ENCODE peak calls at places on chromosome 1, in four cellular contexts. V, K, Q and F are unnamed samples.

GRCh38 chr1:37033355-37034291 is 692 bp downstream of the GRIK3 start:
- DNase-seq in K (no peak), Q (no peak), V (no peak), F (no peak)

GRCh38 chr1:212459656-212460055 is 26.9 kb downstream of the NENF start:
- DNase-seq in Q (no peak), K (no peak), V (no peak), F (no peak)

GRCh38 chr1:18407166-18408045 is 73.3 kb upstream of the KLHDC7A start:
- DNase-seq in K (no peak), Q (no peak), V (no peak), F (no peak)

GRCh38 chr1:89615676-89616598 is 17.0 kb upstream of the LRRC8C start:
- DNase-seq in V (no peak), K (peak; percentile 57), Q (no peak), F (peak; percentile 47)

GRCh38 chr1:208213786-208214185 is 30.4 kb downstream of the PLXNA2 start:
- DNase-seq in Q (no peak), K (peak; percentile 33), V (no peak), F (no peak)

GRCh38 chr1:29498126-29499100 is 262.1 kb downstream of the PTPRU start:
- DNase-seq in Q (peak; percentile 5), K (peak; percentile 17), V (no peak), F (peak; percentile 31)

GRCh38 chr1:224432141-224432540 is 2.5 kb downstream of the WDR26 start:
- DNase-seq in K (no peak), Q (peak; percentile 30), V (no peak), F (no peak)

GRCh38 chr1:31784356-31785019 is 20.3 kb upstream of the ADGRB2 start:
- DNase-seq in V (no peak), Q (no peak), K (no peak), F (no peak)

GRCh38 chr1:24945354-24946326 is 15.6 kb upstream of the RUNX3 start:
- DNase-seq in K (no peak), Q (no peak), V (no peak), F (no peak)

GRCh38 chr1:19044975-19045831 is 88.7 kb upstream of the IFFO2 start:
- DNase-seq in K (no peak), Q (peak; percentile 22), V (no peak), F (peak; percentile 33)

GRCh38 chr1:96968582-96969378 is 247.2 kb downstream of the PTBP2 start:
- DNase-seq in K (no peak), Q (peak; percentile 64), V (no peak), F (no peak)

GRCh38 chr1:161905269-161905884 is 118.3 kb downstream of the OLFML2B start:
- DNase-seq in K (peak; percentile 35), V (peak; percentile 4), Q (peak; percentile 37), F (no peak)

GRCh38 chr1:213171711-213172110 is 120.7 kb downstream of the RPS6KC1 start:
- DNase-seq in K (no peak), V (no peak), Q (no peak), F (no peak)

GRCh38 chr1:150560576-150560975 is 11.4 kb downstream of the ADAMTSL4 start:
- DNase-seq in Q (no peak), K (no peak), V (no peak), F (no peak)

GRCh38 chr1:228980232-228980969 is 245.1 kb downstream of the RHOU start:
- DNase-seq in K (no peak), Q (no peak), V (no peak), F (no peak)

GRCh38 chr1:184164529-184164928 is 113.0 kb downstream of the TSEN15 start:
- DNase-seq in Q (no peak), K (no peak), V (no peak), F (no peak)

GRCh38 chr1:14826172-14826636 is 227.7 kb downstream of the KAZN start:
- DNase-seq in V (no peak), K (no peak), Q (peak; percentile 91), F (peak; percentile 82)

GRCh38 chr1:38867208-38867607 is 5.9 kb downstream of the MYCBP start:
- DNase-seq in V (no peak), Q (no peak), K (no peak), F (no peak)

GRCh38 chr1:223210786-223211115 is 67.7 kb upstream of the TLR5 start:
- DNase-seq in Q (no peak), K (no peak), V (no peak), F (no peak)

GRCh38 chr1:108591471-108591870 is 31.6 kb downstream of the EEIG2 start:
- DNase-seq in V (no peak), Q (no peak), K (no peak), F (no peak)

GRCh38 chr1:226711976-226712778 is 26.9 kb downstream of the ITPKB start:
- DNase-seq in V (peak; percentile 44), K (no peak), Q (no peak), F (no peak)

GRCh38 chr1:166972827-166973226 is 2.5 kb downstream of the ILDR2 start:
- DNase-seq in K (no peak), Q (no peak), V (no peak), F (no peak)

GRCh38 chr1:150006881-150007401 is 3.6 kb downstream of the OTUD7B start:
- DNase-seq in Q (peak; percentile 70), K (peak; percentile 43), V (no peak), F (no peak)

GRCh38 chr1:53285969-53286760 is 41.7 kb downstream of the LRP8 start:
- DNase-seq in Q (no peak), V (no peak), K (no peak), F (no peak)

GRCh38 chr1:223514644-223515043 is 121.4 kb downstream of the CCDC185 start:
- DNase-seq in V (no peak), K (no peak), Q (no peak), F (no peak)

GRCh38 chr1:108826081-108826635 is 30.7 kb downstream of the AKNAD1 start:
- DNase-seq in K (no peak), V (no peak), Q (no peak), F (no peak)

GRCh38 chr1:35047188-35047858 is 15.6 kb upstream of the ZMYM6 start:
- DNase-seq in Q (peak; percentile 97), K (peak; percentile 74), V (no peak), F (peak; percentile 53)

GRCh38 chr1:43603004-43603403 is 46.9 kb upstream of the KDM4A start:
- DNase-seq in K (peak; percentile 81), V (no peak), Q (no peak), F (no peak)

GRCh38 chr1:21655748-21656147 is 13.4 kb downstream of the RAP1GAP start:
- DNase-seq in V (no peak), Q (no peak), K (peak; percentile 73), F (no peak)

GRCh38 chr1:97350241-97350640 is 570.6 kb downstream of the DPYD start:
- DNase-seq in K (no peak), Q (no peak), V (no peak), F (no peak)

GRCh38 chr1:175893192-175893591 is 149.8 kb upstream of the TNR start:
- DNase-seq in K (no peak), Q (peak; percentile 48), V (no peak), F (no peak)

GRCh38 chr1:18635833-18636671 is 5.4 kb downstream of the PAX7 start:
- DNase-seq in K (peak; percentile 46), Q (no peak), V (no peak), F (no peak)

GRCh38 chr1:21258331-21259134 is 31.7 kb downstream of the ECE1 start:
- DNase-seq in K (peak; percentile 29), Q (no peak), V (no peak), F (no peak)

GRCh38 chr1:47469405-47469759 is 31.5 kb downstream of the FOXD2 start:
- DNase-seq in K (no peak), Q (peak; percentile 10), V (no peak), F (no peak)

GRCh38 chr1:206715120-206715519 is 30.4 kb downstream of the MAPKAPK2 start:
- DNase-seq in Q (no peak), V (no peak), K (no peak), F (no peak)

GRCh38 chr1:206710457-206710823 is 25.7 kb downstream of the MAPKAPK2 start:
- DNase-seq in V (no peak), Q (no peak), K (no peak), F (no peak)

GRCh38 chr1:206713910-206714312 is 29.2 kb downstream of the MAPKAPK2 start:
- DNase-seq in V (no peak), Q (no peak), K (no peak), F (peak; percentile 34)

GRCh38 chr1:206714331-206715058 is 29.8 kb downstream of the MAPKAPK2 start:
- DNase-seq in Q (no peak), V (no peak), K (peak; percentile 76), F (peak; percentile 60)

GRCh38 chr1:206713070-206713469 is 28.4 kb downstream of the MAPKAPK2 start:
- DNase-seq in K (no peak), Q (no peak), V (no peak), F (no peak)
- H3K4me1 ChIP-seq in K (peaks cover 30% of the 10 kb centered on the region), Q (peaks cover 64% of the 10 kb centered on the region), V (peaks cover 64% of the 10 kb centered on the region), F (peaks cover 53% of the 10 kb centered on the region)

GRCh38 chr1:234718509-234719453 is 108.8 kb upstream of the IRF2BP2 start:
- DNase-seq in Q (no peak), K (no peak), V (no peak), F (no peak)
- H3K4me1 ChIP-seq in Q (peaks cover 73% of the 10 kb centered on the region), K (peaks cover 36% of the 10 kb centered on the region), V (peaks cover 16% of the 10 kb centered on the region), F (peaks cover 34% of the 10 kb centered on the region)

GRCh38 chr1:155043793-155044192 is 7.3 kb upstream of the ADAM15 start:
- DNase-seq in V (no peak), K (no peak), Q (no peak), F (no peak)

GRCh38 chr1:155042789-155043188 is 8.3 kb upstream of the ADAM15 start:
- DNase-seq in K (no peak), V (no peak), Q (no peak), F (no peak)

GRCh38 chr1:155044812-155045690 is 6.1 kb upstream of the ADAM15 start:
- DNase-seq in Q (peak; percentile 88), K (peak; percentile 55), V (peak; percentile 42), F (peak; percentile 63)

GRCh38 chr1:155040358-155041093 is 6.9 kb downstream of the DCST1 start:
- DNase-seq in V (no peak), Q (no peak), K (no peak), F (no peak)

GRCh38 chr1:155043259-155043658 is 7.9 kb upstream of the ADAM15 start:
- DNase-seq in K (no peak), Q (no peak), V (no peak), F (no peak)
- H3K4me1 ChIP-seq in K (peaks cover 26% of the 10 kb centered on the region), Q (no peaks in the 10 kb centered on the region), V (no peaks in the 10 kb centered on the region), F (peaks cover 9% of the 10 kb centered on the region)

GRCh38 chr1:160708118-160708517 is 3.5 kb downstream of the CD48 start:
- DNase-seq in K (no peak), V (no peak), Q (no peak), F (no peak)

GRCh38 chr1:160704250-160704649 is 7.4 kb downstream of the CD48 start:
- DNase-seq in V (no peak), Q (no peak), K (no peak), F (no peak)

GRCh38 chr1:160707171-160708109 is 4.2 kb downstream of the CD48 start:
- DNase-seq in V (no peak), K (no peak), Q (no peak), F (no peak)

GRCh38 chr1:160702100-160702499 is 9.5 kb downstream of the CD48 start:
- DNase-seq in Q (no peak), V (no peak), K (no peak), F (no peak)

DNA sequence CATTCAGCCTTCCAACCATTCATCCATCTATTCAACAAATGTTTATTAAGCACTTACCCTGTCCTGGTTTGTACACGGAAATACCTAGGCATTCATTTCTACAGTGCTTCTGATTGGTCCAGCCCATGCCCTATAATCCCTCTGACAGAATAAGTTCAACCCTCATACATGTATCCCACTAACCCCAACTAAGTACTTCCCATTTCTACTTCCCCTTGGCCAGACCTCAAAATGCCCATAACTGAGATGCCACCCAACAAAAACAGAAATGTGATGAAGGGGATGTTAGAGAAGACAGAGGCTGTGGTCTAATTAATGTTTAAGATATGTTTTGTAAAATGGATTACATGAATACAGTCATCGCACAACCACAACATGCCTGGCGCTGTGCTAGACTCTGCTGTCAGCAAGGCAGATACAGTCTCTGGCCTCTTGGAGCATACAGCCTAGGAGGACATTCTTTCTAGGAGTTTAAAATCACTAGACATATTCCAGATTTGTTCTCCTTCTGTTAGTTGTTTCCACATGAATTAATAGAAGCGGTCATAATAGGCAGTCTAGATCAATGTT is 6.4 kb downstream of the CD48 start:
- DNase-seq in Q (no peak), V (no peak), K (no peak), F (no peak)
- H3K4me1 ChIP-seq in Q (no peaks in the 10 kb centered on the region), V (peaks cover 89% of the 10 kb centered on the region), K (no peaks in the 10 kb centered on the region), F (no peaks in the 10 kb centered on the region)